ENCODE peak calls at places on chromosomes 7 and 10, in nine cellular contexts. One of them, this sample, is unnamed.
A peak's percentile ranks its signal among the peaks of the same experiment; 100 is the strongest.

GRCh38 chr10:116752969-116753665 is 10.8 kb upstream of the HSPA12A start:
- DNase-seq in IMR-90: no peak
- DNase-seq in PC-3: no peak
- DNase-seq in fibroblast of lung: no peak
- DNase-seq in neural progenitor cell: no peak
- DNase-seq in GM23248: no peak
- DNase-seq in NT2/D1: no peak
- DNase-seq in HCT116: no peak
- DNase-seq in astrocyte: no peak
- DNase-seq in this sample: no peak

GRCh38 chr10:13813540-13813939 is 226.8 kb downstream of the PRPF18 start:
- DNase-seq in IMR-90: no peak
- DNase-seq in PC-3: no peak
- DNase-seq in fibroblast of lung: no peak
- DNase-seq in neural progenitor cell: no peak
- DNase-seq in GM23248: no peak
- DNase-seq in NT2/D1: no peak
- DNase-seq in HCT116: no peak
- DNase-seq in astrocyte: no peak
- DNase-seq in this sample: no peak

GRCh38 chr7:133275008-133275407 is 22.1 kb downstream of the EXOC4 start:
- DNase-seq in IMR-90: no peak
- DNase-seq in PC-3: peak; percentile 28
- DNase-seq in fibroblast of lung: no peak
- DNase-seq in neural progenitor cell: peak; percentile 27
- DNase-seq in GM23248: no peak
- DNase-seq in NT2/D1: no peak
- DNase-seq in HCT116: no peak
- DNase-seq in astrocyte: no peak
- DNase-seq in this sample: no peak

GRCh38 chr7:30900803-30901362 is 10.8 kb upstream of the AQP1 start:
- DNase-seq in IMR-90: no peak
- DNase-seq in PC-3: no peak
- DNase-seq in fibroblast of lung: no peak
- DNase-seq in neural progenitor cell: no peak
- DNase-seq in GM23248: no peak
- DNase-seq in NT2/D1: no peak
- DNase-seq in HCT116: no peak
- DNase-seq in astrocyte: no peak
- DNase-seq in this sample: no peak

GRCh38 chr7:80589561-80590083 is 48.8 kb upstream of the CD36 start:
- DNase-seq in IMR-90: no peak
- DNase-seq in PC-3: no peak
- DNase-seq in fibroblast of lung: no peak
- DNase-seq in neural progenitor cell: no peak
- DNase-seq in GM23248: no peak
- DNase-seq in NT2/D1: no peak
- DNase-seq in HCT116: no peak
- DNase-seq in astrocyte: no peak
- DNase-seq in this sample: no peak

GRCh38 chr7:116952640-116953371 is 495 bp upstream of the ST7 start:
- DNase-seq in IMR-90: peak; percentile 33
- DNase-seq in PC-3: peak; percentile 51
- DNase-seq in fibroblast of lung: peak; percentile 52
- DNase-seq in neural progenitor cell: peak; percentile 53
- DNase-seq in GM23248: peak; percentile 78
- DNase-seq in NT2/D1: no peak
- DNase-seq in HCT116: peak; percentile 28
- DNase-seq in astrocyte: no peak
- DNase-seq in this sample: no peak

GRCh38 chr7:98222533-98223195 is 11.4 kb downstream of the BHLHA15 start:
- DNase-seq in IMR-90: no peak
- DNase-seq in PC-3: no peak
- DNase-seq in fibroblast of lung: no peak
- DNase-seq in neural progenitor cell: no peak
- DNase-seq in GM23248: no peak
- DNase-seq in NT2/D1: no peak
- DNase-seq in HCT116: no peak
- DNase-seq in astrocyte: no peak
- DNase-seq in this sample: no peak

GRCh38 chr7:10040674-10041073 is 933.0 kb upstream of the PHF14 start:
- DNase-seq in IMR-90: no peak
- DNase-seq in PC-3: no peak
- DNase-seq in fibroblast of lung: no peak
- DNase-seq in neural progenitor cell: no peak
- DNase-seq in GM23248: no peak
- DNase-seq in NT2/D1: no peak
- DNase-seq in HCT116: no peak
- DNase-seq in astrocyte: no peak
- DNase-seq in this sample: no peak

GRCh38 chr7:150631866-150632864 is at the start of gene GIMAP6:
- DNase-seq in IMR-90: no peak
- DNase-seq in PC-3: no peak
- DNase-seq in fibroblast of lung: no peak
- DNase-seq in neural progenitor cell: no peak
- DNase-seq in GM23248: no peak
- DNase-seq in NT2/D1: no peak
- DNase-seq in HCT116: no peak
- DNase-seq in astrocyte: no peak
- DNase-seq in this sample: no peak

DNA sequence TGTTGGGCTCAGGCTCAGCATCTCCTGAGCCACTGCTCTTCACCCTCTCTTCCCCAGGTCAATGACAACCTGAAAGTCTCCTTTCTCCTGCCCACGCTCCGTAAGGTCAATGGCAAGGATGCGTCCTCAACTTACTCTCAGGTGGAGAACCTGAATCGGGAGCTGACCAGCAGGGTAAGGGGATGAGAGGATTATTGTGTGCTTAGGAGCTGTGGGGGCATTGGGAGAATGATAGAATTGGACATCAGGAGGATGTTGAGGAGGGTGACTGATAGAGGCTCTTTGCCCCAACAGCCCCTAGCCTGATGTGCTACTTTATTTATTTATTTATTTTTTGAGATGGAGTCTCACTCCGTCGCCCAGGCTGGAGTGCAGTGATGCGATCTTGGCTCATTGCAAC is 1.3 kb downstream of the LRWD1 start:
- DNase-seq in IMR-90: no peak
- DNase-seq in PC-3: no peak
- DNase-seq in fibroblast of lung: no peak
- DNase-seq in neural progenitor cell: no peak
- DNase-seq in GM23248: no peak
- DNase-seq in NT2/D1: no peak
- DNase-seq in HCT116: no peak
- DNase-seq in astrocyte: no peak
- DNase-seq in this sample: no peak
- H3K4me3 ChIP-seq in IMR-90: no peak overlapping the region
- H3K4me3 ChIP-seq in PC-3: peak overlapping the region; percentile 90
- H3K4me3 ChIP-seq in fibroblast of lung: peak overlapping the region; percentile 74
- H3K4me3 ChIP-seq in neural progenitor cell: peak overlapping the region; percentile 99
- H3K4me3 ChIP-seq in GM23248: peak overlapping the region; percentile 99
- H3K4me3 ChIP-seq in NT2/D1: peak overlapping the region; percentile 99
- H3K4me3 ChIP-seq in HCT116: peak overlapping the region; percentile 93
- H3K4me3 ChIP-seq in astrocyte: peak overlapping the region; percentile 98
- H3K4me3 ChIP-seq in this sample: peak overlapping the region; percentile 100

GRCh38 chr10:119518176-119518575 is 24.3 kb downstream of the RGS10 start:
- DNase-seq in IMR-90: no peak
- DNase-seq in PC-3: no peak
- DNase-seq in fibroblast of lung: no peak
- DNase-seq in neural progenitor cell: no peak
- DNase-seq in GM23248: no peak
- DNase-seq in NT2/D1: no peak
- DNase-seq in HCT116: no peak
- DNase-seq in astrocyte: no peak
- DNase-seq in this sample: no peak

GRCh38 chr10:119516381-119517234 is 25.9 kb downstream of the RGS10 start:
- DNase-seq in IMR-90: no peak
- DNase-seq in PC-3: peak; percentile 59
- DNase-seq in fibroblast of lung: no peak
- DNase-seq in neural progenitor cell: no peak
- DNase-seq in GM23248: no peak
- DNase-seq in NT2/D1: no peak
- DNase-seq in HCT116: no peak
- DNase-seq in astrocyte: no peak
- DNase-seq in this sample: no peak

GRCh38 chr10:119518936-119519335 is 23.6 kb downstream of the RGS10 start:
- DNase-seq in IMR-90: no peak
- DNase-seq in PC-3: no peak
- DNase-seq in fibroblast of lung: no peak
- DNase-seq in neural progenitor cell: peak; percentile 67
- DNase-seq in GM23248: no peak
- DNase-seq in NT2/D1: no peak
- DNase-seq in HCT116: no peak
- DNase-seq in astrocyte: no peak
- DNase-seq in this sample: no peak

GRCh38 chr10:119515511-119516045 is 26.9 kb downstream of the RGS10 start:
- DNase-seq in IMR-90: no peak
- DNase-seq in PC-3: no peak
- DNase-seq in fibroblast of lung: no peak
- DNase-seq in neural progenitor cell: no peak
- DNase-seq in GM23248: no peak
- DNase-seq in NT2/D1: no peak
- DNase-seq in HCT116: no peak
- DNase-seq in astrocyte: no peak
- DNase-seq in this sample: no peak

DNA sequence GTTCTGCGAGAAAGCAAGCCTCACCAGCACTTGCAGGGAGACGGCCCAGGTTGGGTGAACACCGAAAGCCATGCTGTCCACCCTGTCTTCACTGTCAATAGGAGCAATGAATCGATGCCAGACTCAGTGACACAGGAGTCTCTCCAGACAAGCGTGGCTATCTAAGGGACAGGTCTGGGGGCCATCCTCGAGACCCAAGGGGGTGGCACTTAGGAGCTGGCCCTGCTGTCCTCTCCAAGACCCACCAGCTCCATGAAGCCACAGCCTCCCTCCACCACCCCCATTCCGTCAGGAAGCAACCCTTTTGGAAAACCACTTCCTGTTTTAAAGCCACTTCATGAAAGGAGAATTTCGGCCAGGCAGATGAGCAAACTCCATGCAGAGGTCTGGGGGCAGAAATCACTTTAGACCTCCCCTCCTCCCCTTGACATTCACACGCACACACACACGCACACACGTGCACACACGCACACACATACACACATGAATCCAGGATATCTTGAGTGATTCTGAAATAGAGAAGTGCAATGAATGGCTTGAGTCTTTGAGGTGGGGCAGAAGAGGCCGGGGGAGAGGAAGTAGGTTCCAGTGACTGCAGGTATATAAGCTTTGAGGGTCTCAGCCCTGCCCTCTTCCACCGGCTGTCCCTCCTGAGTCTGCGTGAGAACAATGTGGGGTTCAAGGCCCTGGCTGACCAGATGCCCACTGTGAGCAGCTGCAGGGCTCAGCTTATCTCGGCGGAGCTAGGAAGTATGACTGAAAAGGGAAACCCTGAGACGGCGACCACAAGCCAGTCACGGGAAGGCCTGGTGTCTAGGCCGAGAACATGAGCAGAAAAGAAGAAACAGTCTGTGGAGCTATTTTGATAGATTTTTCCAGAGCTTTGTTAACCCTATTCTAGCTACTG is 25.0 kb downstream of the RGS10 start:
- DNase-seq in IMR-90: peak; percentile 63
- DNase-seq in PC-3: peak; percentile 23
- DNase-seq in fibroblast of lung: peak; percentile 63
- DNase-seq in neural progenitor cell: no peak
- DNase-seq in GM23248: peak; percentile 31
- DNase-seq in NT2/D1: no peak
- DNase-seq in HCT116: no peak
- DNase-seq in astrocyte: peak; percentile 46
- DNase-seq in this sample: no peak
- H3K9ac ChIP-seq in IMR-90: peak overlapping the region; percentile 28
- H3K9ac ChIP-seq in PC-3: peak overlapping the region; percentile 33
- H3K9ac ChIP-seq in fibroblast of lung: no peak overlapping the region
- H3K9ac ChIP-seq in neural progenitor cell: no peak overlapping the region
- H3K9ac ChIP-seq in GM23248: no peak overlapping the region
- H3K9ac ChIP-seq in NT2/D1: no peak overlapping the region
- H3K9ac ChIP-seq in HCT116: no peak overlapping the region
- H3K9ac ChIP-seq in astrocyte: peak overlapping the region; percentile 50
- H3K9ac ChIP-seq in this sample: no peak overlapping the region

DNA sequence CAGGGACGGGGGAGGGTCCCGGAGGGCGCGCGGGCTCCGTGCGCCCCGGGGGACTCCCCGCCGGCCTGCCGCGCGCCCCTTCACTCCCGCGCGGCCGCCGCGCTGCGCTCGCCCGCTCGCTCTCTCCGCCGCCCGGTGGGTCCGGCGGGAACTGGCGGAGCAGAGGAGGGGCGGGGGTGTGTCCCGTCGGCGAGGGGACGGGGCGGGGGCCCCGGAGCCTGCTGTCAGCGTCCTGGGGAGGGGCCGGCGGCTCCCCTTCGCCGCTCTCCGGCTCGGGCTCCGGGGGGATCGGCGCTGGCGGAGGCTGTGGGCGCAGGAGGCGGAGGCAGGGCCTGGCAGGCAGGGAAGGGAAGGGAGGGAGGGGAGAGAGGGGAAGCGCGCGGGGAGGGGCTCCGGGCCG is at the start of gene SH3PXD2A:
- DNase-seq in IMR-90: no peak
- DNase-seq in PC-3: peak; percentile 38
- DNase-seq in fibroblast of lung: peak; percentile 46
- DNase-seq in neural progenitor cell: peak; percentile 83
- DNase-seq in GM23248: peak; percentile 64
- DNase-seq in NT2/D1: no peak
- DNase-seq in HCT116: no peak
- DNase-seq in astrocyte: no peak
- DNase-seq in this sample: peak; percentile 75
- H3K4me1 ChIP-seq in IMR-90: peaks cover 29% of the 10 kb centered on the region
- H3K4me1 ChIP-seq in PC-3: peaks cover 16% of the 10 kb centered on the region
- H3K4me1 ChIP-seq in fibroblast of lung: peaks cover 31% of the 10 kb centered on the region
- H3K4me1 ChIP-seq in neural progenitor cell: peaks cover 18% of the 10 kb centered on the region
- H3K4me1 ChIP-seq in GM23248: peaks cover 41% of the 10 kb centered on the region
- H3K4me1 ChIP-seq in NT2/D1: peaks cover 2% of the 10 kb centered on the region
- H3K4me1 ChIP-seq in HCT116: no peaks in the 10 kb centered on the region
- H3K4me1 ChIP-seq in astrocyte: peaks cover 29% of the 10 kb centered on the region
- H3K4me1 ChIP-seq in this sample: peaks cover 50% of the 10 kb centered on the region

GRCh38 chr10:29948971-29949370 is 110.4 kb downstream of the JCAD start:
- DNase-seq in IMR-90: no peak
- DNase-seq in PC-3: peak; percentile 23
- DNase-seq in fibroblast of lung: no peak
- DNase-seq in neural progenitor cell: no peak
- DNase-seq in GM23248: peak; percentile 67
- DNase-seq in NT2/D1: no peak
- DNase-seq in HCT116: no peak
- DNase-seq in astrocyte: no peak
- DNase-seq in this sample: peak; percentile 55

GRCh38 chr10:29946614-29946952 is 112.8 kb downstream of the JCAD start:
- DNase-seq in IMR-90: no peak
- DNase-seq in PC-3: no peak
- DNase-seq in fibroblast of lung: no peak
- DNase-seq in neural progenitor cell: no peak
- DNase-seq in GM23248: no peak
- DNase-seq in NT2/D1: no peak
- DNase-seq in HCT116: no peak
- DNase-seq in astrocyte: no peak
- DNase-seq in this sample: no peak

GRCh38 chr10:29947701-29948060 is 111.7 kb downstream of the JCAD start:
- DNase-seq in IMR-90: no peak
- DNase-seq in PC-3: peak; percentile 19
- DNase-seq in fibroblast of lung: no peak
- DNase-seq in neural progenitor cell: peak; percentile 24
- DNase-seq in GM23248: no peak
- DNase-seq in NT2/D1: no peak
- DNase-seq in HCT116: no peak
- DNase-seq in astrocyte: no peak
- DNase-seq in this sample: peak; percentile 19

GRCh38 chr10:29949411-29950011 is 109.9 kb downstream of the JCAD start:
- DNase-seq in IMR-90: peak; percentile 98
- DNase-seq in PC-3: peak; percentile 89
- DNase-seq in fibroblast of lung: peak; percentile 99
- DNase-seq in neural progenitor cell: no peak
- DNase-seq in GM23248: peak; percentile 94
- DNase-seq in NT2/D1: no peak
- DNase-seq in HCT116: no peak
- DNase-seq in astrocyte: peak; percentile 99
- DNase-seq in this sample: peak; percentile 94

GRCh38 chr10:29946953-29947700 is 112.3 kb downstream of the JCAD start:
- DNase-seq in IMR-90: peak; percentile 94
- DNase-seq in PC-3: peak; percentile 63
- DNase-seq in fibroblast of lung: peak; percentile 95
- DNase-seq in neural progenitor cell: peak; percentile 27
- DNase-seq in GM23248: peak; percentile 94
- DNase-seq in NT2/D1: no peak
- DNase-seq in HCT116: no peak
- DNase-seq in astrocyte: peak; percentile 94
- DNase-seq in this sample: peak; percentile 87
- H3K4me3 ChIP-seq in IMR-90: no peak overlapping the region
- H3K4me3 ChIP-seq in PC-3: no peak overlapping the region
- H3K4me3 ChIP-seq in fibroblast of lung: no peak overlapping the region
- H3K4me3 ChIP-seq in neural progenitor cell: no peak overlapping the region
- H3K4me3 ChIP-seq in GM23248: no peak overlapping the region
- H3K4me3 ChIP-seq in NT2/D1: no peak overlapping the region
- H3K4me3 ChIP-seq in HCT116: no peak overlapping the region
- H3K4me3 ChIP-seq in astrocyte: no peak overlapping the region
- H3K4me3 ChIP-seq in this sample: peak overlapping the region; percentile 10

This sample was measured in adipocyte.